ENCODE peak calls at places on chromosome 22, in ten cellular contexts. Z is fibroblast of pulmonary artery; G is AG09319; J is WTC11; U is NCI-H146; P is NAMALWA; A is naive thymus-derived CD8-positive, alpha-beta T cell; H is adrenal gland; V is SW480; B is GM10248. S is an unnamed sample.

GRCh38 chr22:46581580-46582244 is 38.5 kb upstream of the GRAMD4 start:
- DNase-seq in G (no peak), U (no peak), V (no peak), Z (no peak), P (peak; percentile 51), H (no peak), J (no peak), B (no peak), A (no peak), S (no peak)

GRCh38 chr22:42604403-42604802 is 10.3 kb downstream of the POLDIP3 start:
- DNase-seq in Z (peak; percentile 33), V (no peak), A (no peak), B (no peak), G (no peak), J (no peak), P (no peak), H (no peak), U (no peak), S (no peak)

GRCh38 chr22:33823552-33823951 is 96.7 kb downstream of the LARGE1 start:
- DNase-seq in J (no peak), H (peak; percentile 79), V (no peak), P (no peak), G (no peak), U (no peak), A (no peak), Z (peak; percentile 37), B (no peak), S (no peak)

GRCh38 chr22:30127749-30128166 is 47.5 kb downstream of the HORMAD2 start:
- DNase-seq in G (no peak), H (no peak), P (no peak), Z (peak; percentile 63), U (no peak), V (no peak), B (no peak), J (no peak), A (no peak), S (no peak)

GRCh38 chr22:41888638-41889200 is 26.2 kb downstream of the SHISA8 start:
- DNase-seq in Z (no peak), J (no peak), P (no peak), A (no peak), U (no peak), G (no peak), H (no peak), V (no peak), B (no peak), S (no peak)

GRCh38 chr22:23034621-23035556 is 35.4 kb upstream of the GNAZ start:
- DNase-seq in G (no peak), A (no peak), V (no peak), Z (no peak), U (no peak), B (no peak), H (no peak), P (peak; percentile 83), J (no peak), S (no peak)

GRCh38 chr22:23826510-23827350 is 12.1 kb downstream of the DERL3 start:
- DNase-seq in H (no peak), P (no peak), J (no peak), Z (no peak), U (no peak), G (no peak), A (no peak), V (no peak), B (no peak), S (no peak)

GRCh38 chr22:48574776-48575566 is 1252.7 kb downstream of the BRD1 start:
- DNase-seq in G (no peak), B (no peak), U (peak; percentile 66), P (no peak), Z (peak; percentile 3), A (no peak), H (no peak), J (peak; percentile 79), V (no peak), S (no peak)

GRCh38 chr22:45552580-45553332 is 50.1 kb downstream of the FBLN1 start:
- DNase-seq in Z (peak; percentile 87), A (no peak), H (peak; percentile 67), G (peak; percentile 95), U (no peak), B (no peak), P (no peak), V (peak; percentile 92), J (no peak), S (no peak)

GRCh38 chr22:44578516-44579230 is 80.6 kb upstream of the RTL6 start:
- DNase-seq in V (no peak), A (no peak), H (peak; percentile 5), Z (no peak), B (no peak), G (no peak), P (no peak), U (no peak), J (no peak), S (no peak)

GRCh38 chr22:48607901-48608650 is 1219.6 kb downstream of the BRD1 start:
- DNase-seq in A (no peak), U (no peak), P (no peak), J (no peak), H (no peak), G (no peak), B (no peak), Z (no peak), V (no peak), S (no peak)

GRCh38 chr22:27331526-27332281 is 469.9 kb downstream of the MN1 start:
- DNase-seq in A (no peak), V (no peak), H (peak; percentile 28), J (peak; percentile 70), G (no peak), P (peak; percentile 9), U (peak; percentile 8), Z (peak; percentile 84), B (no peak), S (no peak)

GRCh38 chr22:39994046-39994565 is 648 bp upstream of the FAM83F start:
- DNase-seq in Z (no peak), A (peak; percentile 87), U (no peak), B (no peak), H (no peak), V (peak; percentile 48), G (no peak), J (no peak), P (no peak), S (no peak)

GRCh38 chr22:49417833-49418232 is 409.8 kb downstream of the BRD1 start:
- DNase-seq in J (no peak), H (no peak), Z (no peak), A (no peak), U (no peak), B (no peak), P (no peak), G (no peak), V (no peak), S (no peak)

GRCh38 chr22:47862394-47862793 is 1099.9 kb downstream of the TBC1D22A start:
- DNase-seq in J (no peak), V (no peak), H (no peak), P (no peak), Z (no peak), U (no peak), G (no peak), A (no peak), B (no peak), S (no peak)

GRCh38 chr22:36571991-36572390 is 43.0 kb upstream of the EIF3D start:
- DNase-seq in Z (no peak), B (no peak), H (no peak), P (no peak), G (no peak), U (no peak), V (no peak), J (no peak), A (no peak), S (no peak)

GRCh38 chr22:44884968-44885805 is 124.6 kb downstream of the PHF21B start:
- DNase-seq in H (no peak), Z (no peak), J (no peak), G (no peak), U (peak; percentile 90), V (peak; percentile 42), P (no peak), A (no peak), B (no peak), S (no peak)

GRCh38 chr22:30490399-30490798 is 15.1 kb downstream of the SEC14L4 start:
- DNase-seq in B (peak; percentile 20), Z (no peak), A (no peak), J (peak; percentile 44), V (no peak), U (no peak), G (no peak), P (no peak), H (no peak), S (no peak)

GRCh38 chr22:43427296-43428004 is 15.6 kb downstream of the MPPED1 start:
- DNase-seq in B (no peak), A (no peak), J (no peak), Z (no peak), V (no peak), U (no peak), H (no peak), P (no peak), G (no peak), S (no peak)

GRCh38 chr22:33781396-33781795 is 138.9 kb downstream of the LARGE1 start:
- DNase-seq in U (no peak), H (no peak), A (no peak), B (no peak), J (no peak), Z (peak; percentile 30), P (no peak), G (no peak), V (no peak), S (no peak)

GRCh38 chr22:24247564-24248344 is 2.9 kb upstream of the GGT5 start:
- DNase-seq in V (peak; percentile 53), B (peak; percentile 85), P (peak; percentile 65), U (peak; percentile 51), Z (peak; percentile 100), J (peak; percentile 91), A (peak; percentile 46), H (peak; percentile 92), G (peak; percentile 96), S (no peak)

GRCh38 chr22:46457502-46458488 is 79.6 kb downstream of the CELSR1 start:
- DNase-seq in V (no peak), B (no peak), A (no peak), J (no peak), Z (peak; percentile 11), G (no peak), U (no peak), P (no peak), H (no peak), S (no peak)

GRCh38 chr22:49083607-49084006 is 744.1 kb downstream of the BRD1 start:
- DNase-seq in P (no peak), A (no peak), G (no peak), H (no peak), Z (no peak), U (no peak), B (no peak), J (no peak), V (no peak), S (no peak)

GRCh38 chr22:37203354-37204044 is 8.8 kb downstream of the SSTR3 start:
- DNase-seq in G (no peak), P (peak; percentile 36), A (no peak), U (no peak), B (no peak), V (no peak), Z (no peak), J (no peak), H (no peak), S (no peak)

GRCh38 chr22:27116295-27116694 is 458.9 kb downstream of the MIAT start:
- DNase-seq in B (no peak), V (no peak), P (no peak), A (no peak), G (no peak), U (no peak), J (no peak), Z (no peak), H (no peak), S (no peak)

GRCh38 chr22:17368727-17369552 is at the start of gene CECR2:
- DNase-seq in Z (peak; percentile 44), V (peak; percentile 26), H (no peak), P (peak; percentile 7), A (peak; percentile 16), U (peak; percentile 73), B (no peak), G (no peak), J (peak; percentile 70), S (no peak)

GRCh38 chr22:49964136-49964492 is 3.5 kb downstream of the PIM3 start:
- DNase-seq in V (no peak), U (no peak), A (peak; percentile 81), J (no peak), Z (no peak), G (no peak), B (no peak), H (no peak), P (no peak), S (no peak)

GRCh38 chr22:40000171-40000570 is 5.4 kb downstream of the FAM83F start:
- DNase-seq in J (no peak), H (no peak), P (no peak), V (no peak), A (no peak), U (no peak), Z (no peak), B (no peak), G (no peak), S (no peak)